ENCODE peak calls at places on chromosomes 12 and 14, in seven cellular contexts. One of them, this sample, is unnamed.

GRCh38 chr14:104681689-104682074 is 7.7 kb upstream of the INF2 start:
- DNase-seq in NCI-H1092: no peak
- DNase-seq in H7: peak
- DNase-seq in GM13977: no peak
- DNase-seq in brain microvascular endothelial cell: peak
- DNase-seq in smooth muscle cell of the brain vasculature: no peak
- DNase-seq in stimulated activated CD4-positive, alpha-beta T cell treated with anti-CD3 and anti-CD28 coated beads, TNF-alpha, amount 100 ng/mL, for 4 hours: no peak
- DNase-seq in this sample: peak

GRCh38 chr14:53628747-53629146 is 327.9 kb downstream of the BMP4 start:
- DNase-seq in NCI-H1092: no peak
- DNase-seq in H7: no peak
- DNase-seq in GM13977: peak
- DNase-seq in brain microvascular endothelial cell: no peak
- DNase-seq in smooth muscle cell of the brain vasculature: no peak
- DNase-seq in stimulated activated CD4-positive, alpha-beta T cell treated with anti-CD3 and anti-CD28 coated beads, TNF-alpha, amount 100 ng/mL, for 4 hours: no peak
- DNase-seq in this sample: no peak

GRCh38 chr14:31895206-31895605 is 181.9 kb upstream of the ARHGAP5 start:
- DNase-seq in NCI-H1092: no peak
- DNase-seq in H7: no peak
- DNase-seq in GM13977: no peak
- DNase-seq in brain microvascular endothelial cell: peak
- DNase-seq in smooth muscle cell of the brain vasculature: no peak
- DNase-seq in stimulated activated CD4-positive, alpha-beta T cell treated with anti-CD3 and anti-CD28 coated beads, TNF-alpha, amount 100 ng/mL, for 4 hours: no peak
- DNase-seq in this sample: peak

GRCh38 chr12:57759360-57759980 is 4.6 kb downstream of the MARCHF9 start:
- DNase-seq in NCI-H1092: no peak
- DNase-seq in H7: peak
- DNase-seq in GM13977: no peak
- DNase-seq in brain microvascular endothelial cell: no peak
- DNase-seq in smooth muscle cell of the brain vasculature: no peak
- DNase-seq in stimulated activated CD4-positive, alpha-beta T cell treated with anti-CD3 and anti-CD28 coated beads, TNF-alpha, amount 100 ng/mL, for 4 hours: no peak
- DNase-seq in this sample: peak

GRCh38 chr12:27868165-27868564 is 88.1 kb upstream of the MANSC4 start:
- DNase-seq in NCI-H1092: no peak
- DNase-seq in H7: no peak
- DNase-seq in GM13977: no peak
- DNase-seq in brain microvascular endothelial cell: peak
- DNase-seq in smooth muscle cell of the brain vasculature: no peak
- DNase-seq in stimulated activated CD4-positive, alpha-beta T cell treated with anti-CD3 and anti-CD28 coated beads, TNF-alpha, amount 100 ng/mL, for 4 hours: no peak
- DNase-seq in this sample: peak

GRCh38 chr14:103522028-103522581 is 525 bp downstream of the CKB start:
- DNase-seq in NCI-H1092: peak
- DNase-seq in H7: peak
- DNase-seq in GM13977: peak
- DNase-seq in brain microvascular endothelial cell: no peak
- DNase-seq in smooth muscle cell of the brain vasculature: no peak
- DNase-seq in stimulated activated CD4-positive, alpha-beta T cell treated with anti-CD3 and anti-CD28 coated beads, TNF-alpha, amount 100 ng/mL, for 4 hours: no peak
- DNase-seq in this sample: no peak

GRCh38 chr14:20855652-20856291 is 35.4 kb upstream of the RNASE3 start:
- DNase-seq in NCI-H1092: no peak
- DNase-seq in H7: peak
- DNase-seq in GM13977: peak
- DNase-seq in brain microvascular endothelial cell: peak
- DNase-seq in smooth muscle cell of the brain vasculature: peak
- DNase-seq in stimulated activated CD4-positive, alpha-beta T cell treated with anti-CD3 and anti-CD28 coated beads, TNF-alpha, amount 100 ng/mL, for 4 hours: no peak
- DNase-seq in this sample: peak

GRCh38 chr12:95805864-95806669 is 15.5 kb upstream of the NTN4 start:
- DNase-seq in NCI-H1092: no peak
- DNase-seq in H7: no peak
- DNase-seq in GM13977: no peak
- DNase-seq in brain microvascular endothelial cell: peak
- DNase-seq in smooth muscle cell of the brain vasculature: no peak
- DNase-seq in stimulated activated CD4-positive, alpha-beta T cell treated with anti-CD3 and anti-CD28 coated beads, TNF-alpha, amount 100 ng/mL, for 4 hours: no peak
- DNase-seq in this sample: peak

GRCh38 chr12:98402671-98403070 is 112.7 kb upstream of the TMPO start:
- DNase-seq in NCI-H1092: no peak
- DNase-seq in H7: no peak
- DNase-seq in GM13977: no peak
- DNase-seq in brain microvascular endothelial cell: no peak
- DNase-seq in smooth muscle cell of the brain vasculature: no peak
- DNase-seq in stimulated activated CD4-positive, alpha-beta T cell treated with anti-CD3 and anti-CD28 coated beads, TNF-alpha, amount 100 ng/mL, for 4 hours: no peak
- DNase-seq in this sample: no peak

GRCh38 chr14:93023039-93023438 is 92.7 kb downstream of the ITPK1 start:
- DNase-seq in NCI-H1092: no peak
- DNase-seq in H7: no peak
- DNase-seq in GM13977: no peak
- DNase-seq in brain microvascular endothelial cell: peak
- DNase-seq in smooth muscle cell of the brain vasculature: no peak
- DNase-seq in stimulated activated CD4-positive, alpha-beta T cell treated with anti-CD3 and anti-CD28 coated beads, TNF-alpha, amount 100 ng/mL, for 4 hours: no peak
- DNase-seq in this sample: no peak

GRCh38 chr14:68779761-68780323 is 13.0 kb downstream of the ZFP36L1 start:
- DNase-seq in NCI-H1092: no peak
- DNase-seq in H7: no peak
- DNase-seq in GM13977: no peak
- DNase-seq in brain microvascular endothelial cell: peak
- DNase-seq in smooth muscle cell of the brain vasculature: no peak
- DNase-seq in stimulated activated CD4-positive, alpha-beta T cell treated with anti-CD3 and anti-CD28 coated beads, TNF-alpha, amount 100 ng/mL, for 4 hours: no peak
- DNase-seq in this sample: peak

GRCh38 chr12:79373896-79374499 is 316.8 kb downstream of the PAWR start:
- DNase-seq in NCI-H1092: no peak
- DNase-seq in H7: peak
- DNase-seq in GM13977: peak
- DNase-seq in brain microvascular endothelial cell: peak
- DNase-seq in smooth muscle cell of the brain vasculature: no peak
- DNase-seq in stimulated activated CD4-positive, alpha-beta T cell treated with anti-CD3 and anti-CD28 coated beads, TNF-alpha, amount 100 ng/mL, for 4 hours: no peak
- DNase-seq in this sample: peak

GRCh38 chr14:32763673-32764072 is 175.0 kb upstream of the NPAS3 start:
- DNase-seq in NCI-H1092: no peak
- DNase-seq in H7: no peak
- DNase-seq in GM13977: no peak
- DNase-seq in brain microvascular endothelial cell: no peak
- DNase-seq in smooth muscle cell of the brain vasculature: no peak
- DNase-seq in stimulated activated CD4-positive, alpha-beta T cell treated with anti-CD3 and anti-CD28 coated beads, TNF-alpha, amount 100 ng/mL, for 4 hours: no peak
- DNase-seq in this sample: no peak

GRCh38 chr12:82351390-82351789 is 6.8 kb downstream of the CCDC59 start:
- DNase-seq in NCI-H1092: no peak
- DNase-seq in H7: no peak
- DNase-seq in GM13977: no peak
- DNase-seq in brain microvascular endothelial cell: no peak
- DNase-seq in smooth muscle cell of the brain vasculature: no peak
- DNase-seq in stimulated activated CD4-positive, alpha-beta T cell treated with anti-CD3 and anti-CD28 coated beads, TNF-alpha, amount 100 ng/mL, for 4 hours: no peak
- DNase-seq in this sample: no peak

GRCh38 chr14:99124482-99125104 is 147.4 kb downstream of the BCL11B start:
- DNase-seq in NCI-H1092: no peak
- DNase-seq in H7: peak
- DNase-seq in GM13977: no peak
- DNase-seq in brain microvascular endothelial cell: no peak
- DNase-seq in smooth muscle cell of the brain vasculature: no peak
- DNase-seq in stimulated activated CD4-positive, alpha-beta T cell treated with anti-CD3 and anti-CD28 coated beads, TNF-alpha, amount 100 ng/mL, for 4 hours: no peak
- DNase-seq in this sample: no peak

GRCh38 chr14:60315591-60315990 is 66.6 kb downstream of the PPM1A start:
- DNase-seq in NCI-H1092: no peak
- DNase-seq in H7: no peak
- DNase-seq in GM13977: no peak
- DNase-seq in brain microvascular endothelial cell: no peak
- DNase-seq in smooth muscle cell of the brain vasculature: no peak
- DNase-seq in stimulated activated CD4-positive, alpha-beta T cell treated with anti-CD3 and anti-CD28 coated beads, TNF-alpha, amount 100 ng/mL, for 4 hours: no peak
- DNase-seq in this sample: no peak